ENCODE peak calls at places on chromosomes 1 and 21, in seven cellular contexts. M, N, F, O, Z, D and P are unnamed samples. For H3K36me3, the result is how much of the 10 kb centered on the place peaks cover.

GRCh38 chr1:207996632-207997031 is 85.7 kb upstream of the CD34 start:
- DNase-seq in M (no peak), N (no peak), F (no peak), O (no peak), Z (no peak), D (no peak), P (no peak)

GRCh38 chr1:24438423-24438901 is 22.9 kb downstream of the NIPAL3 start:
- DNase-seq in M (no peak), N (no peak), F (no peak), O (no peak), Z (no peak), D (no peak), P (no peak)

GRCh38 chr1:204941415-204942338 is 71.0 kb downstream of the NFASC start:
- DNase-seq in M (peak), N (peak), F (peak), O (no peak), Z (peak), D (peak), P (no peak)

GRCh38 chr1:51170342-51170741 is 65.7 kb upstream of the RNF11 start:
- DNase-seq in M (no peak), N (no peak), F (no peak), O (no peak), Z (no peak), D (peak), P (no peak)

GRCh38 chr1:173531069-173531693 is 54.0 kb downstream of the PRDX6 start:
- DNase-seq in M (peak), N (no peak), F (no peak), O (no peak), Z (no peak), D (no peak), P (no peak)

GRCh38 chr1:39892611-39893595 is 8.8 kb downstream of the MYCL start:
- DNase-seq in M (peak), N (no peak), F (no peak), O (no peak), Z (no peak), D (peak), P (no peak)

GRCh38 chr1:51666463-51666862 is 49.6 kb downstream of the OSBPL9 start:
- DNase-seq in M (peak), N (no peak), F (no peak), O (no peak), Z (no peak), D (peak), P (peak)

GRCh38 chr1:184945034-184945433 is 29.3 kb downstream of the NIBAN1 start:
- DNase-seq in M (peak), N (no peak), F (no peak), O (no peak), Z (no peak), D (no peak), P (no peak)

GRCh38 chr21:36129219-36129618 is 5.7 kb upstream of the CBR3 start:
- DNase-seq in M (no peak), N (no peak), F (no peak), O (no peak), Z (no peak), D (no peak), P (no peak)

GRCh38 chr1:174022080-174022975 is at the start of gene RC3H1:
- DNase-seq in M (peak), N (peak), F (peak), O (peak), Z (peak), D (peak), P (peak)

GRCh38 chr21:45357436-45358260 is 47.3 kb upstream of the COL18A1 start:
- DNase-seq in M (no peak), N (no peak), F (no peak), O (peak), Z (no peak), D (no peak), P (no peak)

GRCh38 chr21:44449473-44450363 is 5.6 kb upstream of the LRRC3 start:
- DNase-seq in M (peak), N (no peak), F (no peak), O (peak), Z (no peak), D (no peak), P (no peak)

GRCh38 chr1:61921435-61921834 is 179.2 kb downstream of the PATJ start:
- DNase-seq in M (no peak), N (no peak), F (no peak), O (no peak), Z (no peak), D (peak), P (no peak)

GRCh38 chr1:198157847-198158765 is 1.3 kb downstream of the NEK7 start:
- DNase-seq in M (peak), N (no peak), F (peak), O (no peak), Z (no peak), D (peak), P (no peak)

GRCh38 chr1:56073614-56074356 is 505.6 kb downstream of the PLPP3 start:
- DNase-seq in M (peak), N (no peak), F (no peak), O (no peak), Z (no peak), D (peak), P (peak)

GRCh38 chr1:165376041-165376810 is 19.7 kb upstream of the LMX1A start:
- DNase-seq in M (peak), N (peak), F (no peak), O (peak), Z (peak), D (peak), P (peak)

GRCh38 chr1:214259353-214259982 is 21.5 kb upstream of the SMYD2 start:
- DNase-seq in M (peak), N (no peak), F (no peak), O (no peak), Z (no peak), D (peak), P (no peak)

GRCh38 chr1:222326004-222326709 is 221.7 kb downstream of the HHIPL2 start:
- DNase-seq in M (no peak), N (no peak), F (no peak), O (no peak), Z (no peak), D (no peak), P (no peak)

GRCh38 chr1:230641900-230642262 is 400 bp upstream of the COG2 start:
- DNase-seq in M (no peak), N (peak), F (no peak), O (peak), Z (no peak), D (no peak), P (no peak)

GRCh38 chr1:162326559-162326958 is 50.1 kb downstream of the SPATA46 start:
- DNase-seq in M (no peak), N (no peak), F (no peak), O (no peak), Z (no peak), D (no peak), P (no peak)

GRCh38 chr1:183620311-183620710 is 15.3 kb downstream of the ARPC5 start:
- DNase-seq in M (no peak), N (no peak), F (no peak), O (no peak), Z (no peak), D (no peak), P (no peak)

GRCh38 chr1:24097663-24098062 is 14.3 kb downstream of the MYOM3 start:
- DNase-seq in M (no peak), N (no peak), F (no peak), O (peak), Z (no peak), D (no peak), P (no peak)

GRCh38 chr1:94325379-94326302 is 88.3 kb upstream of the ARHGAP29 start:
- DNase-seq in M (peak), N (no peak), F (no peak), O (no peak), Z (no peak), D (peak), P (no peak)

GRCh38 chr1:110478886-110479285 is 27.9 kb downstream of the PROK1 start:
- DNase-seq in M (no peak), N (no peak), F (no peak), O (no peak), Z (no peak), D (no peak), P (no peak)

GRCh38 chr21:42360317-42360716 is 6.0 kb downstream of the TFF1 start:
- DNase-seq in M (no peak), N (no peak), F (peak), O (no peak), Z (no peak), D (no peak), P (no peak)

GRCh38 chr1:154784924-154785531 is 85.1 kb downstream of the KCNN3 start:
- DNase-seq in M (no peak), N (peak), F (peak), O (no peak), Z (peak), D (no peak), P (no peak)

GRCh38 chr1:67059331-67059730 is 5.4 kb upstream of the SLC35D1 start:
- DNase-seq in M (peak), N (no peak), F (no peak), O (no peak), Z (no peak), D (no peak), P (no peak)

GRCh38 chr1:225572422-225572821 is 80.5 kb downstream of the ENAH start:
- DNase-seq in M (peak), N (no peak), F (no peak), O (no peak), Z (no peak), D (peak), P (no peak)

GRCh38 chr1:89610457-89610991 is 22.4 kb upstream of the LRRC8C start:
- DNase-seq in M (no peak), N (peak), F (no peak), O (peak), Z (peak), D (no peak), P (no peak)

GRCh38 chr1:208219659-208220282 is 24.4 kb downstream of the PLXNA2 start:
- DNase-seq in M (peak), N (no peak), F (no peak), O (no peak), Z (no peak), D (peak), P (no peak)

GRCh38 chr21:36847189-36847588 is 119.3 kb downstream of the HLCS start:
- DNase-seq in M (peak), N (no peak), F (no peak), O (no peak), Z (no peak), D (peak), P (no peak)

GRCh38 chr1:46362158-46362557 is 21.6 kb downstream of the NSUN4 start:
- DNase-seq in M (no peak), N (no peak), F (no peak), O (no peak), Z (no peak), D (no peak), P (no peak)

GRCh38 chr1:46367072-46367471 is 26.5 kb downstream of the NSUN4 start:
- DNase-seq in M (no peak), N (no peak), F (no peak), O (no peak), Z (no peak), D (no peak), P (no peak)

GRCh38 chr1:46368781-46369180 is 25.3 kb upstream of the FAAH start:
- DNase-seq in M (no peak), N (no peak), F (no peak), O (no peak), Z (no peak), D (no peak), P (no peak)

GRCh38 chr1:46363121-46363520 is 22.5 kb downstream of the NSUN4 start:
- DNase-seq in M (no peak), N (no peak), F (no peak), O (no peak), Z (no peak), D (no peak), P (no peak)

DNA sequence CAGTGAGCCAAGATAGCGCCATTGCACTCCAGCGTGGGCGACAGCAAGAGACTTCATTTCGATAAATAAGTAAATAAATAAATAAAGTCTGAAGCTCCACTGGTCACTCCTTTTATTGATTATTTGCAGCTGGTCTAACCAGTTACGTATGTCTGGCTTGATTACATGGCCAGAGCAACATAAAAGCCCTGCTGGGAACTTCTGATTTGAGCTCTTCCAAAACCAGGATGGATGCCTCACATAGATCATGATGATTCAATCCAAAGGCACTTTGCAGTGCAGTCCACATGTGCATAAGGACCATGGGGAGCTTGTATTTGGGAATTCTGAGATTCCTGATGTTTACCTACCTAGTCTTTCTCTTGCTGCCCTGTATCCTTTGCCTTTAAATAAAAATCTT is 24.0 kb downstream of the NSUN4 start:
- DNase-seq in M (peak), N (no peak), F (no peak), O (no peak), Z (no peak), D (no peak), P (no peak)
- H3K36me3 ChIP-seq in M (under half), N (under half), F (half or more), O (under half), Z (under half), D (under half), P (under half)

GRCh38 chr1:12370241-12370980 is 140.6 kb downstream of the VPS13D start:
- DNase-seq in M (no peak), N (no peak), F (no peak), O (no peak), Z (no peak), D (no peak), P (no peak)

GRCh38 chr1:12369258-12369657 is 139.4 kb downstream of the VPS13D start:
- DNase-seq in M (peak), N (no peak), F (no peak), O (no peak), Z (no peak), D (no peak), P (no peak)

GRCh38 chr1:12371053-12371452 is 141.2 kb downstream of the VPS13D start:
- DNase-seq in M (no peak), N (no peak), F (no peak), O (no peak), Z (no peak), D (no peak), P (no peak)

GRCh38 chr1:12372180-12372579 is 142.3 kb downstream of the VPS13D start:
- DNase-seq in M (no peak), N (no peak), F (no peak), O (no peak), Z (no peak), D (no peak), P (no peak)

GRCh38 chr1:12368646-12369045 is 138.8 kb downstream of the VPS13D start:
- DNase-seq in M (no peak), N (no peak), F (no peak), O (no peak), Z (no peak), D (peak), P (no peak)
- H3K36me3 ChIP-seq in M (under half), N (under half), F (under half), O (under half), Z (under half), D (under half), P (under half)

GRCh38 chr1:1228187-1228586 is 3.6 kb downstream of the SDF4 start:
- DNase-seq in M (no peak), N (no peak), F (no peak), O (no peak), Z (no peak), D (no peak), P (no peak)
- H3K36me3 ChIP-seq in M (under half), N (under half), F (half or more), O (under half), Z (under half), D (under half), P (under half)

GRCh38 chr21:38818336-38818723 is 12.6 kb downstream of the ETS2 start:
- DNase-seq in M (no peak), N (no peak), F (no peak), O (no peak), Z (no peak), D (no peak), P (no peak)
- H3K36me3 ChIP-seq in M (half or more), N (half or more), F (half or more), O (under half), Z (under half), D (half or more), P (half or more)

GRCh38 chr1:26851106-26851684 is 11.8 kb upstream of the SFN start:
- DNase-seq in M (no peak), N (no peak), F (no peak), O (no peak), Z (no peak), D (no peak), P (no peak)
- H3K36me3 ChIP-seq in M (under half), N (half or more), F (half or more), O (under half), Z (under half), D (under half), P (under half)

GRCh38 chr1:117066367-117066766 is 6.2 kb downstream of the TTF2 start:
- DNase-seq in M (no peak), N (no peak), F (no peak), O (no peak), Z (no peak), D (no peak), P (no peak)
- H3K36me3 ChIP-seq in M (under half), N (under half), F (half or more), O (under half), Z (under half), D (under half), P (under half)

DNA sequence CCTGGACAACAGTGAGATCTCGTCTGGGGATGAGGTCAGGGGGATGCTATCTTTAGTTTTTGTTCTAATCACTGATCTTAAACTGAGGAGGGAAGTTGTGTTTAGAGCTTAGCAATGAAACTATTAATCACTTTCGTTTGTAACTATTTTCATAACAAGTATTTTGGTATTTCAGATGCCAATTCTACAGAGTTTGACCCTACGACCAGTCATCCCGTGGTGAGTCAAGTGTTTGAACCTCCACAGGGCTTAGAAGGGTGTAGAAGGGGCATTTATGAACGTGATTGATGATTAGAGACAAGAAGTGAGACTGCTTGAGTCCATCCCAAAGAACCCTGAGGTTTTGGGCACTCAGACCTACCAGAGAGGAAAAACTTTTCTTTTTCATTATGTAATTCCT is 15.6 kb downstream of the SLFNL1 start:
- DNase-seq in M (peak), N (no peak), F (no peak), O (no peak), Z (no peak), D (no peak), P (no peak)
- H3K36me3 ChIP-seq in M (under half), N (under half), F (half or more), O (under half), Z (under half), D (half or more), P (half or more)

GRCh38 chr1:15439325-15439724 is 1.1 kb downstream of the CTRC start:
- DNase-seq in M (no peak), N (no peak), F (no peak), O (no peak), Z (no peak), D (no peak), P (no peak)
- H3K36me3 ChIP-seq in M (under half), N (under half), F (under half), O (under half), Z (under half), D (under half), P (under half)